ENCODE peak calls at places on chromosomes 2 and 18, in four cellular contexts. One of them, this sample, is unnamed. For H3K4me1, the result is how much of the 10 kb centered on the place peaks cover.

GRCh38 chr2:134312482-134312881 is 58.6 kb downstream of the MGAT5 start:
- DNase-seq in sigmoid colon: no peak
- DNase-seq in HCT116: no peak
- DNase-seq in adrenal gland: no peak
- DNase-seq in this sample: no peak

GRCh38 chr2:328761-329160 is 40.9 kb upstream of the ALKAL2 start:
- DNase-seq in sigmoid colon: no peak
- DNase-seq in adrenal gland: no peak
- DNase-seq in HCT116: no peak
- DNase-seq in this sample: no peak

GRCh38 chr2:46561731-46562450 is 82.5 kb downstream of the TMEM247 start:
- DNase-seq in HCT116: no peak
- DNase-seq in sigmoid colon: no peak
- DNase-seq in adrenal gland: no peak
- DNase-seq in this sample: no peak

GRCh38 chr2:132438650-132439030 is 22.0 kb downstream of the GPR39 start:
- DNase-seq in adrenal gland: no peak
- DNase-seq in sigmoid colon: no peak
- DNase-seq in HCT116: peak
- DNase-seq in this sample: no peak

GRCh38 chr18:10111944-10112343 is 198.1 kb downstream of the VAPA start:
- DNase-seq in adrenal gland: no peak
- DNase-seq in HCT116: no peak
- DNase-seq in sigmoid colon: no peak
- DNase-seq in this sample: no peak

GRCh38 chr18:21134895-21135294 is 23.3 kb upstream of the ROCK1 start:
- DNase-seq in sigmoid colon: no peak
- DNase-seq in HCT116: no peak
- DNase-seq in adrenal gland: peak
- DNase-seq in this sample: no peak

GRCh38 chr2:240255811-240256703 is 115.6 kb upstream of the OTOS start:
- DNase-seq in HCT116: no peak
- DNase-seq in sigmoid colon: no peak
- DNase-seq in adrenal gland: peak
- DNase-seq in this sample: no peak

GRCh38 chr2:101608411-101609317 is 88.8 kb upstream of the MAP4K4 start:
- DNase-seq in HCT116: no peak
- DNase-seq in adrenal gland: no peak
- DNase-seq in sigmoid colon: no peak
- DNase-seq in this sample: no peak

GRCh38 chr2:17520761-17521160 is 2.5 kb upstream of the RAD51AP2 start:
- DNase-seq in HCT116: no peak
- DNase-seq in adrenal gland: no peak
- DNase-seq in sigmoid colon: no peak
- DNase-seq in this sample: no peak

GRCh38 chr18:80046961-80047541 is 12.8 kb downstream of the RBFA start:
- DNase-seq in adrenal gland: no peak
- DNase-seq in HCT116: no peak
- DNase-seq in sigmoid colon: no peak
- DNase-seq in this sample: no peak

GRCh38 chr18:79575891-79576685 is 103.5 kb upstream of the CTDP1 start:
- DNase-seq in adrenal gland: no peak
- DNase-seq in HCT116: no peak
- DNase-seq in sigmoid colon: peak
- DNase-seq in this sample: no peak

GRCh38 chr18:44778788-44779187 is 98.1 kb downstream of the SETBP1 start:
- DNase-seq in sigmoid colon: no peak
- DNase-seq in adrenal gland: no peak
- DNase-seq in HCT116: no peak
- DNase-seq in this sample: no peak

GRCh38 chr2:218876562-218877219 is 4.0 kb upstream of the WNT10A start:
- DNase-seq in adrenal gland: peak
- DNase-seq in HCT116: peak
- DNase-seq in sigmoid colon: peak
- DNase-seq in this sample: peak

GRCh38 chr2:176175729-176176074 is 12.8 kb upstream of the HOXD1 start:
- DNase-seq in HCT116: no peak
- DNase-seq in adrenal gland: no peak
- DNase-seq in sigmoid colon: no peak
- DNase-seq in this sample: no peak

GRCh38 chr2:241874277-241874925 is 4.9 kb downstream of the RTP5 start:
- DNase-seq in adrenal gland: no peak
- DNase-seq in HCT116: no peak
- DNase-seq in sigmoid colon: no peak
- DNase-seq in this sample: no peak

GRCh38 chr18:23276456-23276855 is 141.2 kb downstream of the CABLES1 start:
- DNase-seq in adrenal gland: no peak
- DNase-seq in HCT116: no peak
- DNase-seq in sigmoid colon: no peak
- DNase-seq in this sample: no peak

GRCh38 chr18:63697261-63697660 is 5.5 kb upstream of the SERPINB11 start:
- DNase-seq in sigmoid colon: no peak
- DNase-seq in HCT116: no peak
- DNase-seq in adrenal gland: no peak
- DNase-seq in this sample: no peak

GRCh38 chr2:128466377-128467175 is 147.9 kb upstream of the HS6ST1 start:
- DNase-seq in HCT116: no peak
- DNase-seq in adrenal gland: peak
- DNase-seq in sigmoid colon: peak
- DNase-seq in this sample: peak

GRCh38 chr2:147030966-147031760 is 813.7 kb upstream of the ACVR2A start:
- DNase-seq in HCT116: peak
- DNase-seq in sigmoid colon: no peak
- DNase-seq in adrenal gland: no peak
- DNase-seq in this sample: no peak

GRCh38 chr18:22465859-22466602 is 48.3 kb upstream of the CTAGE1 start:
- DNase-seq in sigmoid colon: peak
- DNase-seq in adrenal gland: peak
- DNase-seq in HCT116: peak
- DNase-seq in this sample: no peak

GRCh38 chr2:127479866-127480743 is 46.2 kb downstream of the IWS1 start:
- DNase-seq in sigmoid colon: no peak
- DNase-seq in adrenal gland: no peak
- DNase-seq in HCT116: no peak
- DNase-seq in this sample: no peak

GRCh38 chr2:220147186-220147585 is 519.8 kb downstream of the SLC4A3 start:
- DNase-seq in HCT116: no peak
- DNase-seq in sigmoid colon: no peak
- DNase-seq in adrenal gland: no peak
- DNase-seq in this sample: no peak

GRCh38 chr2:204503869-204504268 is 41.4 kb upstream of the PARD3B start:
- DNase-seq in adrenal gland: no peak
- DNase-seq in sigmoid colon: no peak
- DNase-seq in HCT116: no peak
- DNase-seq in this sample: no peak

GRCh38 chr18:35941299-35941698 is 31.2 kb upstream of the RMP24 start:
- DNase-seq in HCT116: no peak
- DNase-seq in sigmoid colon: no peak
- DNase-seq in adrenal gland: no peak
- DNase-seq in this sample: no peak

GRCh38 chr18:58787750-58788149 is 76.9 kb upstream of the ZNF532 start:
- DNase-seq in sigmoid colon: no peak
- DNase-seq in HCT116: no peak
- DNase-seq in adrenal gland: no peak
- DNase-seq in this sample: no peak

GRCh38 chr18:79962835-79963657 is 1.4 kb upstream of the HSBP1L1 start:
- DNase-seq in HCT116: no peak
- DNase-seq in sigmoid colon: peak
- DNase-seq in adrenal gland: no peak
- DNase-seq in this sample: no peak

GRCh38 chr2:218879881-218880748 is 537 bp upstream of the WNT10A start:
- DNase-seq in adrenal gland: no peak
- DNase-seq in HCT116: no peak
- DNase-seq in sigmoid colon: no peak
- DNase-seq in this sample: no peak

GRCh38 chr18:50013363-50014138 is 181.4 kb downstream of the MYO5B start:
- DNase-seq in HCT116: no peak
- DNase-seq in adrenal gland: no peak
- DNase-seq in sigmoid colon: no peak
- DNase-seq in this sample: no peak

GRCh38 chr2:63775191-63775590 is 66.5 kb upstream of the UGP2 start:
- DNase-seq in HCT116: no peak
- DNase-seq in adrenal gland: no peak
- DNase-seq in sigmoid colon: no peak
- DNase-seq in this sample: no peak

GRCh38 chr18:55811964-55812363 is 224.0 kb upstream of the TCF4 start:
- DNase-seq in sigmoid colon: no peak
- DNase-seq in adrenal gland: no peak
- DNase-seq in HCT116: no peak
- DNase-seq in this sample: no peak

GRCh38 chr18:76565238-76566173 is 70.5 kb upstream of the ZNF516 start:
- DNase-seq in sigmoid colon: peak
- DNase-seq in HCT116: no peak
- DNase-seq in adrenal gland: peak
- DNase-seq in this sample: no peak

GRCh38 chr2:168059758-168060157 is 187.6 kb downstream of the STK39 start:
- DNase-seq in adrenal gland: no peak
- DNase-seq in HCT116: no peak
- DNase-seq in sigmoid colon: no peak
- DNase-seq in this sample: no peak

GRCh38 chr18:43161528-43161927 is 46.0 kb upstream of the RIT2 start:
- DNase-seq in sigmoid colon: no peak
- DNase-seq in adrenal gland: no peak
- DNase-seq in HCT116: no peak
- DNase-seq in this sample: no peak

GRCh38 chr18:25353080-25353479 is 1.1 kb upstream of the ZNF521 start:
- DNase-seq in sigmoid colon: no peak
- DNase-seq in adrenal gland: no peak
- DNase-seq in HCT116: no peak
- DNase-seq in this sample: no peak

GRCh38 chr2:198376677-198377076 is 572.3 kb downstream of the PLCL1 start:
- DNase-seq in HCT116: peak
- DNase-seq in adrenal gland: no peak
- DNase-seq in sigmoid colon: no peak
- DNase-seq in this sample: no peak

GRCh38 chr2:205477016-205477705 is 205.1 kb upstream of the NRP2 start:
- DNase-seq in adrenal gland: no peak
- DNase-seq in sigmoid colon: no peak
- DNase-seq in HCT116: no peak
- DNase-seq in this sample: no peak

GRCh38 chr2:85580206-85580605 is 2.8 kb downstream of the VAMP8 start:
- DNase-seq in adrenal gland: no peak
- DNase-seq in HCT116: no peak
- DNase-seq in sigmoid colon: no peak
- DNase-seq in this sample: no peak

GRCh38 chr2:202375611-202376408 is at the start of gene BMPR2:
- DNase-seq in adrenal gland: peak
- DNase-seq in sigmoid colon: peak
- DNase-seq in HCT116: peak
- DNase-seq in this sample: peak

GRCh38 chr2:202378001-202378400 is 1.9 kb downstream of the BMPR2 start:
- DNase-seq in adrenal gland: no peak
- DNase-seq in HCT116: no peak
- DNase-seq in sigmoid colon: no peak
- DNase-seq in this sample: no peak

GRCh38 chr2:202376460-202377307 is 557 bp downstream of the BMPR2 start:
- DNase-seq in sigmoid colon: peak
- DNase-seq in HCT116: no peak
- DNase-seq in adrenal gland: peak
- DNase-seq in this sample: peak

GRCh38 chr2:202378661-202379338 is 2.7 kb downstream of the BMPR2 start:
- DNase-seq in HCT116: no peak
- DNase-seq in sigmoid colon: no peak
- DNase-seq in adrenal gland: no peak
- DNase-seq in this sample: no peak

DNA sequence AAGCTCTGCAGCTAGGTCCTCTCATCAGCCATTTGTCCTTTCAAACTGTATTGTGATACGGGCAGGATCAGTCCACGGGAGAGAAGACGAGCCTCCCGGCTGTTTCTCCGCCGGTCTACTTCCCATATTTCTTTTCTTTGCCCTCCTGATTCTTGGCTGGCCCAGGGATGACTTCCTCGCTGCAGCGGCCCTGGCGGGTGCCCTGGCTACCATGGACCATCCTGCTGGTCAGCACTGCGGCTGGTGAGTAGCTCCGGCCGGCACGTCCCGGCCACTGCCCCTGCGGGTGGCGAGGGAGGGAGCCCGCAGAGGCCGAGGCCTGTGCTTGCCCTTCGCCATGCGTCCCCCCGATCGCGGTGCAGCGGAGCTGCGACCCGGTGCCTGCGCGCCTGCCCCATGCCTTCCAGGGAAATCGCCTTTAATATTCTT is 1.2 kb downstream of the BMPR2 start:
- DNase-seq in sigmoid colon: peak
- DNase-seq in HCT116: no peak
- DNase-seq in adrenal gland: peak
- DNase-seq in this sample: peak
- H3K4me1 ChIP-seq in sigmoid colon: under half
- H3K4me1 ChIP-seq in HCT116: under half
- H3K4me1 ChIP-seq in adrenal gland: under half
- H3K4me1 ChIP-seq in this sample: under half

GRCh38 chr2:72825271-72826155 is at the start of gene EXOC6B:
- DNase-seq in sigmoid colon: peak
- DNase-seq in adrenal gland: peak
- DNase-seq in HCT116: peak
- DNase-seq in this sample: peak
- TF ChIP-seq POLR2A in sigmoid colon: no peak
- TF ChIP-seq POLR2A in adrenal gland: peak
- TF ChIP-seq POLR2A in HCT116: peak
- TF ChIP-seq POLR2A in this sample: peak

GRCh38 chr18:5294618-5295230 is 802 bp downstream of the ZBTB14 start:
- DNase-seq in adrenal gland: peak
- DNase-seq in sigmoid colon: peak
- DNase-seq in HCT116: no peak
- DNase-seq in this sample: peak
- H3K4me1 ChIP-seq in adrenal gland: under half
- H3K4me1 ChIP-seq in sigmoid colon: under half
- H3K4me1 ChIP-seq in HCT116: under half
- H3K4me1 ChIP-seq in this sample: under half

DNA sequence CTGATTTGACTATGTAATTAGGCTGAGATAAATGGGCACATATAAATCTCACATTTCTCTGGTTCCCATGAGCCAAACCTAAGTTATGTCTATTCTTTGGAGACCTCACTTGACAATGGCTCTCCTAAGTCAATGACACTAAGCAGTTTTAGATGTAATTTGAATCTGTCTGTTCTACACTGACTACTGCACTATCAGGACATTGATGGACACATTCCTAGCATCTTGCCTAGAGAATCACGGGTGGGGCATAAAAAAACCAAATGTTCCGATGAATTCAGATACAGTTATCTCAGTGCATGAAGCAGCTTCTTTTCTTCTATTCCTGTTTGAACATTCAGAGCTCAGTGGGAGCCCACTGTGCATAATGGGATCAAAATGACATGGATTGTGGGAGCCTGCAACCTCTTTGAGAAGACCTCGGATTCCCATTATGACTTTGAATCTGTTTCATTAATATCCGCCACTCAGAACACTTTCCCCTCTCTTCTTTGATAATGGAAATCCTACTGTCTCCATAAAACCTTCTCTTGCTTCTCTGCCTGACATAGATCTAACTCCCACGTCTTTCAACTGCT is 110.8 kb downstream of the FSHR start:
- DNase-seq in HCT116: no peak
- DNase-seq in sigmoid colon: no peak
- DNase-seq in adrenal gland: no peak
- DNase-seq in this sample: no peak
- TF ChIP-seq POLR2A in HCT116: no peak
- TF ChIP-seq POLR2A in sigmoid colon: no peak
- TF ChIP-seq POLR2A in adrenal gland: no peak
- TF ChIP-seq POLR2A in this sample: no peak

This sample was measured in right lobe of liver.